ENCODE peak calls at places on chromosomes 11 and 22, in six cellular contexts. S, U, B, W, P and R are unnamed samples.

GRCh38 chr11:67996622-67997459 is 7.1 kb downstream of the UNC93B1 start:
- DNase-seq in B (no peak), P (no peak), S (peak; percentile 29), U (peak; percentile 98), W (peak; percentile 74), R (peak; percentile 95)

GRCh38 chr11:131653244-131653643 is 282.8 kb downstream of the NTM start:
- DNase-seq in B (no peak), W (peak; percentile 66), S (no peak), U (no peak), P (no peak), R (peak; percentile 26)

GRCh38 chr11:12137938-12138731 is 27.7 kb downstream of the MICAL2 start:
- DNase-seq in P (peak; percentile 87), S (peak; percentile 73), B (no peak), U (no peak), W (no peak), R (no peak)

GRCh38 chr11:17693531-17693930 is 25.8 kb upstream of the MYOD1 start:
- DNase-seq in W (no peak), P (no peak), B (no peak), U (no peak), S (no peak), R (no peak)

GRCh38 chr11:94641167-94641761 is 74.1 kb downstream of the PIWIL4 start:
- DNase-seq in U (no peak), P (no peak), B (peak; percentile 58), S (no peak), W (no peak), R (no peak)

GRCh38 chr11:67542971-67543370 is 19.7 kb upstream of the CABP2 start:
- DNase-seq in P (no peak), U (no peak), W (no peak), S (no peak), B (no peak), R (peak; percentile 56)

GRCh38 chr22:16932577-16932976 is 75.4 kb downstream of the GAB4 start:
- DNase-seq in W (no peak), S (no peak), U (no peak), B (no peak), P (no peak), R (peak; percentile 40)

GRCh38 chr11:134503596-134503995 is 91.6 kb upstream of the B3GAT1 start:
- DNase-seq in U (no peak), S (no peak), W (no peak), B (no peak), P (no peak), R (no peak)

GRCh38 chr11:77449060-77449521 is 24.8 kb downstream of the PAK1 start:
- DNase-seq in W (no peak), B (no peak), S (no peak), U (no peak), P (no peak), R (peak; percentile 72)

GRCh38 chr22:40679964-40680818 is 907 bp downstream of the MCHR1 start:
- DNase-seq in W (peak; percentile 67), U (no peak), P (no peak), B (no peak), S (no peak), R (peak; percentile 31)

GRCh38 chr22:37496651-37497599 is 10.7 kb upstream of the MFNG start:
- DNase-seq in W (no peak), P (peak; percentile 64), U (peak; percentile 34), S (no peak), B (no peak), R (peak; percentile 76)

GRCh38 chr22:48477031-48477721 is 1350.5 kb downstream of the BRD1 start:
- DNase-seq in B (peak; percentile 35), P (no peak), S (no peak), W (no peak), U (no peak), R (no peak)

GRCh38 chr11:28104425-28104824 is 3.5 kb downstream of the KIF18A start:
- DNase-seq in B (no peak), S (no peak), W (no peak), P (no peak), U (no peak), R (no peak)

GRCh38 chr22:46076651-46077339 is 73.5 kb upstream of the PPARA start:
- DNase-seq in P (peak; percentile 61), W (no peak), B (no peak), S (no peak), U (peak; percentile 7), R (peak; percentile 54)

GRCh38 chr11:111417766-111418435 is 38.8 kb upstream of the POU2AF1 start:
- DNase-seq in P (no peak), U (no peak), W (no peak), S (peak; percentile 90), B (peak; percentile 62), R (no peak)

GRCh38 chr11:113281052-113281725 is 33.2 kb upstream of the TTC12 start:
- DNase-seq in P (no peak), B (no peak), U (no peak), S (no peak), W (no peak), R (no peak)